ENCODE peak calls at places on chromosomes 16 and 17, in five cellular contexts. C is GM12878, X is K562, B is H1, I is HepG2. J is an unnamed sample.

GRCh38 chr17:29570521-29570920 is 2.0 kb downstream of the TP53I13 start:
- DNase-seq in C (no peak), X (no peak), I (no peak), B (peak), J (no peak)

GRCh38 chr17:81579821-81580321 is 27.7 kb upstream of the FAAP100 start:
- DNase-seq in X (peak), B (no peak), I (no peak), C (no peak), J (no peak)

GRCh38 chr17:44071198-44071520 is 624 bp downstream of the G6PC3 start:
- DNase-seq in C (no peak), B (no peak), I (no peak), X (no peak), J (no peak)

GRCh38 chr16:13435873-13436474 is 484.0 kb upstream of the ERCC4 start:
- DNase-seq in I (no peak), C (no peak), X (no peak), B (peak), J (no peak)

GRCh38 chr16:74563828-74564263 is 43.1 kb downstream of the GLG1 start:
- DNase-seq in X (peak), C (no peak), B (no peak), I (no peak), J (no peak)

GRCh38 chr17:42677921-42678781 is 1.4 kb upstream of the PLEKHH3 start:
- DNase-seq in X (peak), B (peak), C (no peak), I (peak), J (peak)

GRCh38 chr17:82863941-82864720 is 24.3 kb upstream of the ZNF750 start:
- DNase-seq in C (peak), B (no peak), X (peak), I (no peak), J (peak)

GRCh38 chr16:28292731-28293588 is 635 bp downstream of the SBK1 start:
- DNase-seq in C (no peak), I (no peak), B (peak), X (no peak), J (peak)

GRCh38 chr17:9971991-9972390 is 66.9 kb upstream of the RCVRN start:
- DNase-seq in I (no peak), X (no peak), B (no peak), C (no peak), J (peak)

GRCh38 chr16:46996391-46996790 is 22.9 kb upstream of the DNAJA2 start:
- DNase-seq in X (no peak), C (no peak), B (no peak), I (no peak), J (no peak)

GRCh38 chr16:57807968-57808528 is 5.8 kb upstream of the KIFC3 start:
- DNase-seq in X (peak), I (peak), C (no peak), B (peak), J (peak)

GRCh38 chr17:37017355-37017754 is 68.6 kb downstream of the AATF start:
- DNase-seq in B (no peak), X (no peak), I (no peak), C (no peak), J (peak)

GRCh38 chr17:75365009-75365930 is 40.2 kb downstream of the GRB2 start:
- DNase-seq in B (no peak), X (no peak), I (no peak), C (no peak), J (peak)

GRCh38 chr17:79326814-79327213 is 252.2 kb downstream of the ENGASE start:
- DNase-seq in X (no peak), C (no peak), B (no peak), I (no peak), J (no peak)

GRCh38 chr17:43740541-43740940 is 18.1 kb downstream of the SOST start:
- DNase-seq in C (no peak), X (no peak), B (no peak), I (no peak), J (no peak)

GRCh38 chr17:58277107-58277506 is 3.6 kb downstream of the MPO start:
- DNase-seq in B (no peak), C (no peak), X (peak), I (no peak), J (no peak)

GRCh38 chr17:37650419-37651003 is 7.3 kb upstream of the DDX52 start:
- DNase-seq in I (peak), B (no peak), X (peak), C (no peak), J (peak)

GRCh38 chr16:73890524-73891500 is 405.8 kb upstream of the PSMD7 start:
- DNase-seq in C (no peak), B (peak), I (no peak), X (no peak), J (no peak)

GRCh38 chr16:10736926-10737625 is 6.6 kb upstream of the NUBP1 start:
- DNase-seq in X (peak), I (peak), C (peak), B (peak), J (peak)

GRCh38 chr16:13351222-13351621 is 449.8 kb downstream of the SHISA9 start:
- DNase-seq in B (no peak), I (no peak), C (no peak), X (no peak), J (no peak)

GRCh38 chr16:50067290-50067853 is 1.6 kb downstream of the HEATR3 start:
- DNase-seq in I (peak), C (no peak), X (peak), B (peak), J (peak)

GRCh38 chr17:49637739-49638138 is 40.2 kb downstream of the SPOP start:
- DNase-seq in I (no peak), C (no peak), X (no peak), B (no peak), J (no peak)

GRCh38 chr16:77273-77806 is 685 bp upstream of the MPG start:
- DNase-seq in C (no peak), X (peak), I (peak), B (peak), J (peak)

GRCh38 chr17:1951920-1952319 is 73.2 kb downstream of the RTN4RL1 start:
- DNase-seq in X (peak), B (no peak), C (no peak), I (no peak), J (no peak)

GRCh38 chr17:41098476-41098875 is 534 bp upstream of the KRTAP4-8 start:
- DNase-seq in I (no peak), X (no peak), B (no peak), C (no peak), J (no peak)

GRCh38 chr17:59124665-59125064 is 18.0 kb upstream of the TRIM37 start:
- DNase-seq in B (no peak), C (peak), I (no peak), X (no peak), J (no peak)

GRCh38 chr17:15999141-15999973 is at the start of the genes TTC19 and ZSWIM7:
- DNase-seq in C (peak), X (peak), B (peak), I (peak), J (peak)

GRCh38 chr17:46979023-46979870 is at the start of gene RPRML:
- DNase-seq in B (peak), X (peak), C (no peak), I (no peak), J (peak)

GRCh38 chr16:89268987-89269735 is 51.7 kb downstream of the ZNF778 start:
- DNase-seq in B (no peak), I (no peak), X (no peak), C (no peak), J (no peak)

GRCh38 chr16:58098207-58099096 is 30.7 kb downstream of the CFAP20 start:
- DNase-seq in I (no peak), X (no peak), C (no peak), B (no peak), J (no peak)

GRCh38 chr17:68954146-68954971 is 833 bp downstream of the ABCA8 start:
- DNase-seq in B (no peak), C (no peak), I (no peak), X (no peak), J (no peak)

GRCh38 chr17:5583426-5584382 is 605 bp downstream of the NLRP1 start:
- DNase-seq in I (no peak), C (no peak), B (no peak), X (no peak), J (no peak)

GRCh38 chr17:29461807-29462206 is 71.6 kb downstream of the TAOK1 start:
- DNase-seq in C (no peak), B (no peak), X (no peak), I (no peak), J (no peak)

GRCh38 chr16:7086842-7087616 is 245.6 kb upstream of the RBFOX1 start:
- DNase-seq in X (peak), B (peak), C (no peak), I (peak), J (peak)

GRCh38 chr16:7085776-7086175 is 246.9 kb upstream of the RBFOX1 start:
- DNase-seq in I (no peak), C (no peak), X (no peak), B (no peak), J (no peak)

DNA sequence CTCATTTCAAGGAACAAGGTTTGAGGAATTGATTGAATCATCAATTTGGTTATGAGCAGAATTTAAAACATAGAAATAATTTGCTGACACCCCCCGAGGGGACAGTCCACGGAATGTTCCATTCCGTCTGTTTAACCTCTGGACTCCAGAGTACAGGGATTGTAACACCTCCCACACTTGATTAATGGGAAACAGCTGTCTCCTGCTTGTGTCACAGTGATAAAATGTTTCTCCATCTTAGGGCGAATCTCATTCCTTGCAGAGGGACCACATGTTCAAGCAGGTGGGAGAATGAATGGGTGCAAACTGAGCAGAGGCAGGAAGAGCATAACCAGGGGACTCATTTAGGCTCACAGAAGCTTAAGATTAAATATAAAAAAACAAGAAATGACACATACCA is 249.6 kb upstream of the RBFOX1 start:
- DNase-seq in I (no peak), X (no peak), B (no peak), C (no peak), J (peak)
- TF ChIP-seq YY1 in I (no peak), X (no peak), B (no peak), C (no peak), J (no peak)

GRCh38 chr16:64356267-64356666 is 765.6 kb downstream of the CDH11 start:
- DNase-seq in C (no peak), I (no peak), X (no peak), B (no peak), J (no peak)
- TF ChIP-seq YY1 in C (no peak), I (no peak), X (no peak), B (no peak), J (no peak)

GRCh38 chr16:59168715-59169114 is 434.6 kb upstream of the GOT2 start:
- DNase-seq in C (no peak), I (no peak), B (no peak), X (no peak), J (no peak)

GRCh38 chr16:59169168-59169567 is 435.1 kb upstream of the GOT2 start:
- DNase-seq in I (no peak), B (no peak), X (no peak), C (no peak), J (no peak)

GRCh38 chr16:59164461-59164860 is 430.3 kb upstream of the GOT2 start:
- DNase-seq in X (no peak), B (no peak), I (no peak), C (no peak), J (no peak)

DNA sequence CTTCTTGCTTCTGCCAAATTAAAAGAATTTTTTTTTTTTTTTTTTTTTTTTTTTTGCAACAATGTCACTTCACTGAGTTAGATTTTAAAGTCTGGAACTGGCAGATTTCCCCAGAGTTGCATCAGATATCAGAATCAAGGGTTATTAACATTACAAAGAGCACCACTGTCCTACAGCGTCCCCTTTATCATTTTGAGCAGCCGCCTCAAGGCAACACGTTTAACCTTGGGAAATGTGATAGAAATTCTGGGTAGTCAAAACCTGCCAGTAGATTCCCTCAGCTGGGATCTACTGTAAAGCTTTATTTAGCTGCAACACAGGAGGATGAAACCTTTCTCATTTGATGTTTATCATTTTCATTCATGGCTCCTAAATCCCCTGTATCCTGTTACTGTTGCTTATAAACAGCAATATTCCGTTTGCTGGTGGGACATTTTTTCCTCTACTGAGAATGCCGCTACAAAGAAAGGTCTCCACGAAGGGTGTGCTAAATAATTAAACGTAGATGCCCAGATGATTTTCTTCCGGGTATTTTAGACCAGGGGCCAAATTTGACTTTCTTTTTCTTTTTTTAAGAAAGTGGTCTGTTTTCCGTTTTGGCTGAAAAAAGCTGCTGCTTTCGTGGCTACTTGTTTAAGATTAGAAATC is 436.1 kb upstream of the GOT2 start:
- DNase-seq in C (no peak), I (no peak), B (no peak), X (no peak), J (no peak)
- TF ChIP-seq YY1 in C (no peak), I (no peak), B (no peak), X (no peak), J (no peak)

DNA sequence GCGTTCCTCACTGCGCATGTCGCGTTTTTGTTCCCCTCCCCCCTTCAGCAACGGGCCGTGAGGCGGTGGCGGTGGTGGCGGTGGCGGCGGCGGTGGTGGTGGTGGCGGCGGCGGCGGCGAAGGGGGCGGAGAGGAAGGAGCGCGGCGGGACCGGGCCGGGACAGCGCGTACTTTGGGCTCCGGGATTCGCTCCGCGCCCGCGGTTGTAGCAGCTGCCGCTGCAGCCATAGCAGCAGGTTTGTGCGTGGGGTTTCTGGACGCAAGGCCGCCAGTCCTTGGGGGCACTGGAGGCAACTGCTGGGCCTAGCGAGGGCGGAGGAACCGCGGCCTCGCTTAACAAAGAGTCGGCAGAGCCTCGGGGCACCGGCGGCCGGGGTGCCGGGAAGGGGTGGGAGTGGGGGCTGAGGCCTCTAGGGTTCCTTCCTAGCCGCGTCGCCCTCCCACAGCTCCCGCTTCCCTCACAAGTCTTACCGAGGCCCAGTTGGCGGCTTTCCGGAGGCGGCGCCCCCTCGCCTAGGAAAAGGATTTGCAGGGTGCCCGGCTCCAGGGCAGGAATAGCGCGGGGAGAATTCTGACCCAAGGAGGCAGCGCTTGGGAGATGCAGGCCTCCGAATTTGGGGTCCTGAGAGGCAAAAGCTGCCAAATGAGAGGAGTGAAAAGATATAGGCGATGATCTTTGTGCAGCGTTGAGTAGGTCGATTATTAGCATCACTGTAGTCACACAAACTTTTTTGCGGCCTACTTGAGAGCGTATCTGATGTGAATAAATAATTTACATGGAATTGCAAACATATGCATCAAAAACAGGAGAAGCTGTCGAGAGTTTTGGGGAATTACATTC is at the start of gene DDX42:
- DNase-seq in B (no peak), C (no peak), I (peak), X (peak), J (peak)
- TF ChIP-seq YY1 in B (no peak), C (no peak), I (peak), X (no peak), J (no peak)

GRCh38 chr16:72877374-72878028 is 170.4 kb downstream of the ZFHX3 start:
- DNase-seq in B (no peak), I (peak), C (no peak), X (no peak), J (no peak)
- TF ChIP-seq YY1 in B (no peak), I (peak), C (no peak), X (no peak), J (no peak)

GRCh38 chr17:51445934-51446333 is 185.6 kb downstream of the UTP18 start:
- DNase-seq in C (no peak), B (no peak), I (no peak), X (no peak), J (no peak)
- TF ChIP-seq YY1 in C (no peak), B (no peak), I (no peak), X (no peak), J (no peak)

GRCh38 chr17:63555475-63556156 is 5.3 kb downstream of the DCAF7 start:
- DNase-seq in I (no peak), C (no peak), B (no peak), X (no peak), J (no peak)
- TF ChIP-seq YY1 in I (no peak), C (no peak), B (no peak), X (no peak), J (no peak)

GRCh38 chr16:80583466-80583865 is 42.7 kb downstream of the DYNLRB2 start:
- DNase-seq in I (no peak), X (no peak), B (no peak), C (no peak), J (no peak)
- TF ChIP-seq YY1 in I (no peak), X (no peak), B (no peak), C (no peak), J (no peak)

DNA sequence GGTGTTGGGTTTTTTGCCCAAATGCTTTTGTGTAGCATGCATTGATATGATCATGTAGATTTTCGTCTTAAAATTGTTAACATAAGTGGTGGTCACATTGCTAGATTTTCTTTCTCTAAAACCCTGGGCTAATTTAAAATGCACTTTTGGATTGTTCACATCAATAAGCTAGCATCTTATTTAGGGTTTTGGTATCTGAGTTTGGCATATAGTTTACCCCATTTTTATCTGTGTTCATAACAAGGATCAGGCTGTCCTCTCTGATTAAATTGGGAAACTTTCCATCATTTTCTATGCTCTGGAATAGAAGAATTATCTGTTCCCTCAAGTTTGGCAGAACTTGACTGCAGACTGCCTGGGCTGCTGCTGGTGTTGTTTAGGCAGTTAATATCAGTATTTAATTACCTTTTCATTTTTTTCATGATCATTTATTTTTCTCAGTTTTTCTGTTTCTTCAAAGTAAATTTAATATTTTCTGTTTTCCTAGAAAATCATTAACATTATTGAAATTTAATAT is 1.8 kb downstream of the SPECC1 start:
- DNase-seq in X (no peak), B (no peak), I (no peak), C (no peak), J (no peak)
- TF ChIP-seq YY1 in X (no peak), B (no peak), I (no peak), C (no peak), J (no peak)

J was measured in SK-N-SH.